ENCODE peak calls at places on chromosomes 7 and 10, in ten cellular contexts. G is naive thymus-derived CD4-positive, alpha-beta T cell; R is kidney tubule cell; W is RWPE1; F is natural killer cell; M is HuH-7.5; K is lower lobe of right lung; E is ELR; S is NCI-H446; U is IMR-90. L is an unnamed sample.

GRCh38 chr10:114526112-114526496 is 121.8 kb upstream of the AFAP1L2 start:
- DNase-seq in K (no peak), G (peak), U (peak), M (no peak), R (no peak), F (no peak), S (no peak), W (no peak), E (no peak), L (peak)

GRCh38 chr7:44375236-44375699 is 49.9 kb upstream of the CAMK2B start:
- DNase-seq in K (no peak), U (no peak), W (no peak), S (no peak), F (no peak), E (no peak), G (no peak), M (no peak), R (peak), L (no peak)

GRCh38 chr10:178208-178607 is 43.0 kb downstream of the ZMYND11 start:
- DNase-seq in F (no peak), K (no peak), U (peak), R (peak), W (peak), E (peak), G (no peak), M (no peak), S (peak), L (peak)

GRCh38 chr7:2709553-2710165 is 21.7 kb downstream of the AMZ1 start:
- DNase-seq in K (peak), R (peak), F (peak), W (peak), U (peak), E (peak), G (peak), M (no peak), S (no peak), L (no peak)

GRCh38 chr7:1953199-1954190 is 279.2 kb downstream of the MAD1L1 start:
- DNase-seq in S (no peak), E (no peak), G (no peak), R (no peak), W (no peak), M (no peak), K (peak), U (no peak), F (no peak), L (no peak)

GRCh38 chr10:10657139-10657760 is 360.4 kb upstream of the CELF2 start:
- DNase-seq in S (no peak), M (no peak), W (no peak), G (no peak), U (peak), R (no peak), K (no peak), F (no peak), E (no peak), L (peak)

GRCh38 chr10:16520900-16521299 is 779 bp downstream of the C1QL3 start:
- DNase-seq in R (peak), U (peak), E (peak), S (no peak), G (no peak), F (no peak), W (no peak), K (no peak), M (no peak), L (peak)

GRCh38 chr7:44383566-44383965 is 58.2 kb upstream of the CAMK2B start:
- DNase-seq in U (peak), G (no peak), R (peak), S (no peak), K (no peak), E (peak), F (no peak), M (no peak), W (no peak), L (peak)

GRCh38 chr7:114081606-114082425 is 163.0 kb upstream of the PPP1R3A start:
- DNase-seq in K (no peak), S (peak), G (no peak), W (peak), R (peak), M (peak), F (no peak), U (peak), E (peak), L (peak)

GRCh38 chr7:130945411-130945811 is 211.4 kb upstream of the KLF14 start:
- DNase-seq in K (no peak), R (no peak), E (no peak), F (no peak), M (no peak), U (no peak), W (no peak), G (no peak), S (no peak), L (no peak)

GRCh38 chr10:102758226-102758932 is 14.6 kb downstream of the WBP1L start:
- DNase-seq in S (no peak), E (no peak), G (no peak), K (no peak), M (no peak), W (no peak), R (no peak), U (no peak), F (no peak), L (peak)

GRCh38 chr10:97020452-97021400 is 165.0 kb downstream of the SLIT1 start:
- DNase-seq in E (no peak), M (no peak), S (no peak), U (no peak), R (no peak), G (no peak), W (no peak), K (no peak), F (no peak), L (no peak)

GRCh38 chr10:132146941-132147915 is 39.5 kb upstream of the DPYSL4 start:
- DNase-seq in R (no peak), M (no peak), K (peak), E (no peak), G (no peak), S (no peak), U (no peak), F (no peak), W (no peak), L (no peak)

GRCh38 chr7:43439631-43440401 is 143.1 kb upstream of the STK17A start:
- DNase-seq in U (peak), M (peak), R (peak), E (peak), S (no peak), W (peak), K (peak), F (peak), G (no peak), L (peak)

GRCh38 chr10:130336612-130337304 is 200.6 kb downstream of the GLRX3 start:
- DNase-seq in G (no peak), S (no peak), W (no peak), F (no peak), U (no peak), M (no peak), K (no peak), E (no peak), R (no peak), L (no peak)

GRCh38 chr7:100620804-100621203 is 8.5 kb downstream of the MOSPD3 start:
- DNase-seq in E (no peak), U (no peak), G (no peak), F (no peak), W (no peak), R (no peak), M (no peak), S (no peak), K (no peak), L (no peak)

GRCh38 chr10:75038335-75038734 is 73.1 kb upstream of the SAMD8 start:
- DNase-seq in G (no peak), W (no peak), M (no peak), F (no peak), U (peak), K (no peak), E (no peak), R (no peak), S (no peak), L (peak)

GRCh38 chr7:77538186-77538907 is 1.3 kb downstream of the PTPN12 start:
- DNase-seq in M (peak), R (peak), K (peak), S (peak), W (peak), F (no peak), E (peak), G (no peak), U (peak), L (peak)

GRCh38 chr10:89503633-89504345 is 31.6 kb downstream of the SLC16A12 start:
- DNase-seq in F (no peak), U (peak), E (no peak), S (no peak), R (no peak), K (no peak), W (no peak), G (no peak), M (no peak), L (no peak)

L was measured in mesenchymal stem cell.